ENCODE peak calls at places on chromosomes 2 and 18, in ten cellular contexts. U, G, Z, A, R, M, T, O, L and I are unnamed samples.

GRCh38 chr2:109061736-109062557 is 67.1 kb upstream of the SH3RF3 start:
- DNase-seq in R (no peak), M (no peak), A (peak; percentile 51), L (no peak), G (no peak), O (no peak), Z (no peak), U (peak; percentile 38), T (no peak), I (no peak)

GRCh38 chr2:73175663-73176204 is 26.6 kb upstream of the NOTO start:
- DNase-seq in O (no peak), L (peak; percentile 93), Z (peak; percentile 81), R (peak; percentile 61), U (peak; percentile 74), T (peak; percentile 94), A (peak; percentile 82), G (no peak), M (peak; percentile 56), I (no peak)

GRCh38 chr2:64359892-64360657 is 93.9 kb upstream of the LGALSL start:
- DNase-seq in Z (peak; percentile 84), U (no peak), O (peak; percentile 89), G (no peak), L (peak; percentile 86), R (peak; percentile 96), A (peak; percentile 93), M (peak; percentile 97), T (peak; percentile 94), I (no peak)

GRCh38 chr2:18544171-18544570 is 16.3 kb downstream of the RDH14 start:
- DNase-seq in R (no peak), U (no peak), T (no peak), A (no peak), L (no peak), Z (no peak), O (no peak), G (no peak), M (no peak), I (no peak)

GRCh38 chr2:223469270-223470057 is 132.7 kb downstream of the SCG2 start:
- DNase-seq in Z (peak; percentile 10), L (no peak), O (no peak), A (peak; percentile 81), T (peak; percentile 83), G (no peak), U (no peak), M (peak; percentile 99), R (peak; percentile 100), I (no peak)

GRCh38 chr18:62973689-62974088 is 258.3 kb downstream of the PHLPP1 start:
- DNase-seq in Z (no peak), G (no peak), O (no peak), R (no peak), A (no peak), L (no peak), U (no peak), T (no peak), M (no peak), I (no peak)

GRCh38 chr2:70367722-70368323 is 66.0 kb upstream of the FAM136A start:
- DNase-seq in U (no peak), M (no peak), R (peak; percentile 24), O (peak; percentile 47), L (no peak), G (no peak), Z (peak; percentile 72), T (no peak), A (no peak), I (no peak)

GRCh38 chr18:56974141-56974540 is 172.7 kb upstream of the BOD1L2 start:
- DNase-seq in A (no peak), T (no peak), R (no peak), O (no peak), G (no peak), L (no peak), U (no peak), M (no peak), Z (no peak), I (no peak)

GRCh38 chr2:171410624-171411023 is 23.2 kb downstream of the METTL8 start:
- DNase-seq in A (no peak), Z (no peak), R (no peak), M (no peak), L (no peak), U (no peak), O (no peak), G (no peak), T (no peak), I (no peak)

GRCh38 chr2:171411214-171411613 is 22.6 kb downstream of the METTL8 start:
- DNase-seq in Z (no peak), O (no peak), T (no peak), R (no peak), L (no peak), A (no peak), G (no peak), M (no peak), U (no peak), I (no peak)

GRCh38 chr2:171412571-171412970 is 21.2 kb downstream of the METTL8 start:
- DNase-seq in M (no peak), A (no peak), Z (no peak), T (no peak), L (no peak), G (no peak), O (no peak), U (no peak), R (no peak), I (no peak)

GRCh38 chr2:171410101-171410500 is 23.7 kb downstream of the METTL8 start:
- DNase-seq in U (no peak), Z (no peak), R (no peak), A (no peak), L (no peak), O (peak; percentile 47), G (no peak), T (no peak), M (no peak), I (no peak)

DNA sequence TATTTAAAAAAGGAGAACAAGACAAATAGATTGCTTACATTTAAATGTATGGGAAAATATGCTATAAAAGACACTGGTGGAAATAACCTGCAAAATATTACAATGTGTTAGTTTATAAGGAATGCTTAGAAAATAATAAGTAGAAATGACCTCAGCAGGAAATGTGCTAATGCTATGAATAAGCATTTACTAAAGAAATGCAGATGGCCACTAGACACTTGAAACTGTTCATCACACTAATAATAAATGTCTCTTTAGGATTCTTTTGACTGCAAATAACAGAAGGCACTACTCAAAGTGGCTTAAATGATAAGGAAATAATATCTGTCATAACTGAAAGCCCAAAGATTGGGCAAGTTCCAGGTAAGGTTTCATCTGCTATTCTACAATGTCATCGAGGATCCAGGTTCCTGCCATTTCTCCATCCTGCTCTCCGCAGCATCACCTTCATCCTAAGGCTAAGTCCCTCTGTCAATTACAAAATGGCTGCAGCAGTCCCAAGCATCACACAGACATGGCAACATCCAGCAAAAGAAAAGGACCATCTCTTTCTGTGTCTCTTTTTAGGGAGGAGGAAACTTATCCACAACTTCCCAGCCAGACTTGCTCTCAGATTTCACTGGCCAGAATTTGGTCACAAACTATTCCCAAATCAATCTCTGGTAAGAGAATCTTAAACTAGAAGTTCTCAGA is 21.9 kb downstream of the METTL8 start:
- DNase-seq in G (no peak), T (no peak), M (no peak), L (no peak), U (no peak), Z (no peak), O (no peak), A (no peak), R (peak; percentile 48), I (no peak)
- H3K27ac ChIP-seq in G (no peak overlapping the region), T (no peak overlapping the region), M (no peak overlapping the region), L (no peak overlapping the region), U (no peak overlapping the region), Z (no peak overlapping the region), O (no peak overlapping the region), A (no peak overlapping the region), R (no peak overlapping the region), I (no peak overlapping the region)

GRCh38 chr18:26686532-26686931 is 138.2 kb upstream of the KCTD1 start:
- DNase-seq in A (no peak), U (no peak), L (no peak), R (no peak), Z (no peak), M (no peak), T (no peak), O (no peak), G (no peak), I (no peak)

GRCh38 chr18:26689226-26689913 is 141.0 kb upstream of the KCTD1 start:
- DNase-seq in L (no peak), A (no peak), G (no peak), Z (no peak), T (no peak), U (no peak), R (no peak), O (no peak), M (no peak), I (no peak)

GRCh38 chr18:26685438-26686173 is 137.3 kb upstream of the KCTD1 start:
- DNase-seq in Z (no peak), L (no peak), T (no peak), O (no peak), G (no peak), M (no peak), U (no peak), R (no peak), A (no peak), I (no peak)
- H3K27ac ChIP-seq in Z (no peak overlapping the region), L (no peak overlapping the region), T (no peak overlapping the region), O (no peak overlapping the region), G (no peak overlapping the region), M (no peak overlapping the region), U (no peak overlapping the region), R (no peak overlapping the region), A (no peak overlapping the region), I (peak overlapping the region; percentile 80)

GRCh38 chr18:10051877-10052631 is 138.2 kb downstream of the VAPA start:
- DNase-seq in Z (peak; percentile 54), L (peak; percentile 42), M (peak; percentile 48), A (peak; percentile 88), U (no peak), G (no peak), O (no peak), T (no peak), R (peak; percentile 84), I (no peak)
- H3K27ac ChIP-seq in Z (peak overlapping the region; percentile 70), L (peak overlapping the region; percentile 87), M (no peak overlapping the region), A (peak overlapping the region; percentile 64), U (no peak overlapping the region), G (no peak overlapping the region), O (no peak overlapping the region), T (no peak overlapping the region), R (no peak overlapping the region), I (peak overlapping the region; percentile 93)

GRCh38 chr18:36735130-36735529 is 93.7 kb downstream of the TPGS2 start:
- DNase-seq in L (no peak), T (no peak), A (no peak), R (no peak), G (no peak), Z (no peak), M (no peak), U (no peak), O (no peak), I (no peak)

GRCh38 chr18:36734589-36734988 is 94.2 kb downstream of the TPGS2 start:
- DNase-seq in G (no peak), O (no peak), A (no peak), T (no peak), R (no peak), L (no peak), Z (no peak), U (no peak), M (no peak), I (no peak)

GRCh38 chr18:36736094-36736493 is 92.7 kb downstream of the TPGS2 start:
- DNase-seq in A (no peak), L (no peak), T (no peak), Z (no peak), O (no peak), G (no peak), U (no peak), M (no peak), R (no peak), I (no peak)

GRCh38 chr18:36732264-36732663 is 96.5 kb downstream of the TPGS2 start:
- DNase-seq in U (no peak), T (no peak), R (no peak), Z (no peak), O (no peak), A (no peak), M (no peak), L (no peak), G (no peak), I (no peak)

DNA sequence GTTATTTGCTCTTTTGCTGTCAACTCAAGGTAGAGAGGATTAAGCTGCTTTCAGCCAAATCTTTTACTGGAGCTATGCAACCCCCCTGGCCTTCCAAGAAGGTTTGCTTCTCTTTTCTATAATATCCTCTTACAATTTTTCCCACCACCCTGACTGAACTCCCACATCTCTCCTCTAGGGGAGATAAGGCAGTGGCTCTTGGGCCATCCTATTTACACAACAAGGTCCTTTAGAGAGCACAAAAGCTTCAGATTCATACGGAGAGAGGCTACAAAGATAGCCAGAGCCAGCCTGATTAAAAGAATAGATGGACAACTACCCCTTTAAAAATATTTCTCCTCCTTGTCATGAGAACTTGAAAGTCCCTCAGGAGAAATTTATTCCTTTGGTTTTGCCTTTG is 95.7 kb downstream of the TPGS2 start:
- DNase-seq in M (no peak), R (no peak), T (no peak), G (no peak), A (no peak), L (no peak), U (no peak), Z (no peak), O (no peak), I (no peak)
- H3K27ac ChIP-seq in M (no peak overlapping the region), R (no peak overlapping the region), T (no peak overlapping the region), G (no peak overlapping the region), A (no peak overlapping the region), L (no peak overlapping the region), U (no peak overlapping the region), Z (no peak overlapping the region), O (no peak overlapping the region), I (no peak overlapping the region)